ENCODE peak calls at places on chromosome X, in nine cellular contexts. One of them, this sample, is unnamed.

GRCh38 chrX:56343231-56343630 is 111.1 kb downstream of the KLF8 start:
- DNase-seq in aorta: no peak
- DNase-seq in A549: no peak
- DNase-seq in right cardiac atrium: no peak
- DNase-seq in WERI-Rb-1: no peak
- DNase-seq in neural progenitor cell: peak; percentile 5
- DNase-seq in body of pancreas: no peak
- DNase-seq in CD4-positive, alpha-beta T cell: no peak
- DNase-seq in psoas muscle: no peak
- DNase-seq in this sample: no peak

GRCh38 chrX:40012039-40012799 is 85.5 kb downstream of the BCOR start:
- DNase-seq in A549: no peak
- DNase-seq in CD4-positive, alpha-beta T cell: no peak
- DNase-seq in neural progenitor cell: peak; percentile 57
- DNase-seq in right cardiac atrium: peak; percentile 79
- DNase-seq in WERI-Rb-1: peak; percentile 40
- DNase-seq in psoas muscle: peak; percentile 69
- DNase-seq in body of pancreas: peak; percentile 18
- DNase-seq in aorta: peak; percentile 53
- DNase-seq in this sample: no peak

GRCh38 chrX:148567229-148567628 is 66.8 kb downstream of the AFF2 start:
- DNase-seq in right cardiac atrium: no peak
- DNase-seq in body of pancreas: no peak
- DNase-seq in psoas muscle: no peak
- DNase-seq in WERI-Rb-1: no peak
- DNase-seq in neural progenitor cell: no peak
- DNase-seq in A549: no peak
- DNase-seq in CD4-positive, alpha-beta T cell: no peak
- DNase-seq in aorta: no peak
- DNase-seq in this sample: no peak

GRCh38 chrX:97189668-97190067 is 306.0 kb downstream of the RPA4 start:
- DNase-seq in psoas muscle: no peak
- DNase-seq in WERI-Rb-1: no peak
- DNase-seq in CD4-positive, alpha-beta T cell: no peak
- DNase-seq in A549: no peak
- DNase-seq in aorta: no peak
- DNase-seq in body of pancreas: no peak
- DNase-seq in right cardiac atrium: no peak
- DNase-seq in neural progenitor cell: no peak
- DNase-seq in this sample: no peak

GRCh38 chrX:156008915-156009314 is 11.4 kb downstream of the IL9R start:
- DNase-seq in WERI-Rb-1: no peak
- DNase-seq in aorta: no peak
- DNase-seq in A549: no peak
- DNase-seq in neural progenitor cell: no peak
- DNase-seq in CD4-positive, alpha-beta T cell: no peak
- DNase-seq in psoas muscle: no peak
- DNase-seq in body of pancreas: no peak
- DNase-seq in right cardiac atrium: no peak
- DNase-seq in this sample: no peak

GRCh38 chrX:154457491-154458115 is 478 bp upstream of the PLXNA3 start:
- DNase-seq in A549: no peak
- DNase-seq in WERI-Rb-1: peak; percentile 67
- DNase-seq in psoas muscle: no peak
- DNase-seq in right cardiac atrium: no peak
- DNase-seq in neural progenitor cell: peak; percentile 71
- DNase-seq in CD4-positive, alpha-beta T cell: peak; percentile 63
- DNase-seq in body of pancreas: peak; percentile 49
- DNase-seq in aorta: no peak
- DNase-seq in this sample: peak; percentile 2

GRCh38 chrX:10158279-10158939 is 1.6 kb downstream of the CLCN4 start:
- DNase-seq in aorta: peak; percentile 61
- DNase-seq in CD4-positive, alpha-beta T cell: no peak
- DNase-seq in body of pancreas: no peak
- DNase-seq in A549: peak; percentile 25
- DNase-seq in psoas muscle: peak; percentile 75
- DNase-seq in neural progenitor cell: peak; percentile 55
- DNase-seq in WERI-Rb-1: peak; percentile 59
- DNase-seq in right cardiac atrium: peak; percentile 78
- DNase-seq in this sample: no peak

GRCh38 chrX:32087663-32088062 is 1015.8 kb upstream of the FTHL17 start:
- DNase-seq in aorta: no peak
- DNase-seq in CD4-positive, alpha-beta T cell: no peak
- DNase-seq in right cardiac atrium: no peak
- DNase-seq in psoas muscle: no peak
- DNase-seq in body of pancreas: no peak
- DNase-seq in WERI-Rb-1: no peak
- DNase-seq in A549: no peak
- DNase-seq in neural progenitor cell: no peak
- DNase-seq in this sample: no peak

GRCh38 chrX:331145-331771 is 12.7 kb upstream of the GTPBP6 start:
- DNase-seq in A549: no peak
- DNase-seq in neural progenitor cell: peak; percentile 47
- DNase-seq in aorta: peak; percentile 48
- DNase-seq in CD4-positive, alpha-beta T cell: no peak
- DNase-seq in psoas muscle: peak; percentile 69
- DNase-seq in right cardiac atrium: peak; percentile 69
- DNase-seq in WERI-Rb-1: no peak
- DNase-seq in body of pancreas: no peak
- DNase-seq in this sample: no peak

GRCh38 chrX:109374276-109374960 is 107.5 kb downstream of the GUCY2F start:
- DNase-seq in neural progenitor cell: no peak
- DNase-seq in CD4-positive, alpha-beta T cell: no peak
- DNase-seq in body of pancreas: no peak
- DNase-seq in right cardiac atrium: no peak
- DNase-seq in aorta: no peak
- DNase-seq in WERI-Rb-1: no peak
- DNase-seq in psoas muscle: no peak
- DNase-seq in A549: no peak
- DNase-seq in this sample: peak; percentile 36

GRCh38 chrX:349196-349595 is 30.6 kb upstream of the GTPBP6 start:
- DNase-seq in aorta: peak; percentile 39
- DNase-seq in right cardiac atrium: peak; percentile 69
- DNase-seq in body of pancreas: no peak
- DNase-seq in WERI-Rb-1: no peak
- DNase-seq in CD4-positive, alpha-beta T cell: no peak
- DNase-seq in neural progenitor cell: no peak
- DNase-seq in psoas muscle: peak; percentile 52
- DNase-seq in A549: no peak
- DNase-seq in this sample: no peak

GRCh38 chrX:10085223-10085622 is 71.6 kb upstream of the CLCN4 start:
- DNase-seq in WERI-Rb-1: no peak
- DNase-seq in CD4-positive, alpha-beta T cell: no peak
- DNase-seq in body of pancreas: no peak
- DNase-seq in right cardiac atrium: no peak
- DNase-seq in psoas muscle: no peak
- DNase-seq in A549: no peak
- DNase-seq in neural progenitor cell: no peak
- DNase-seq in aorta: no peak
- DNase-seq in this sample: no peak

GRCh38 chrX:12412561-12412960 is 274.3 kb downstream of the FRMPD4 start:
- DNase-seq in neural progenitor cell: no peak
- DNase-seq in right cardiac atrium: no peak
- DNase-seq in psoas muscle: no peak
- DNase-seq in WERI-Rb-1: no peak
- DNase-seq in A549: no peak
- DNase-seq in aorta: no peak
- DNase-seq in CD4-positive, alpha-beta T cell: no peak
- DNase-seq in body of pancreas: no peak
- DNase-seq in this sample: no peak

GRCh38 chrX:99172958-99173357 is 1237.1 kb downstream of the PCDH19 start:
- DNase-seq in neural progenitor cell: peak; percentile 16
- DNase-seq in psoas muscle: no peak
- DNase-seq in A549: no peak
- DNase-seq in aorta: no peak
- DNase-seq in right cardiac atrium: no peak
- DNase-seq in body of pancreas: no peak
- DNase-seq in WERI-Rb-1: no peak
- DNase-seq in CD4-positive, alpha-beta T cell: no peak
- DNase-seq in this sample: no peak

GRCh38 chrX:132266583-132267355 is 47.5 kb upstream of the RAP2C start:
- DNase-seq in right cardiac atrium: no peak
- DNase-seq in psoas muscle: no peak
- DNase-seq in A549: no peak
- DNase-seq in WERI-Rb-1: no peak
- DNase-seq in body of pancreas: no peak
- DNase-seq in aorta: no peak
- DNase-seq in CD4-positive, alpha-beta T cell: no peak
- DNase-seq in neural progenitor cell: no peak
- DNase-seq in this sample: no peak

GRCh38 chrX:40377684-40378083 is 203.1 kb upstream of the ATP6AP2 start:
- DNase-seq in neural progenitor cell: no peak
- DNase-seq in CD4-positive, alpha-beta T cell: no peak
- DNase-seq in WERI-Rb-1: no peak
- DNase-seq in right cardiac atrium: no peak
- DNase-seq in A549: no peak
- DNase-seq in body of pancreas: no peak
- DNase-seq in aorta: no peak
- DNase-seq in psoas muscle: no peak
- DNase-seq in this sample: no peak

GRCh38 chrX:120751683-120752082 is 121.8 kb upstream of the C1GALT1C1 start:
- DNase-seq in right cardiac atrium: no peak
- DNase-seq in neural progenitor cell: no peak
- DNase-seq in body of pancreas: no peak
- DNase-seq in CD4-positive, alpha-beta T cell: no peak
- DNase-seq in WERI-Rb-1: no peak
- DNase-seq in psoas muscle: no peak
- DNase-seq in A549: no peak
- DNase-seq in aorta: no peak
- DNase-seq in this sample: no peak

GRCh38 chrX:63934791-63935190 is 149.8 kb upstream of the ARHGEF9 start:
- DNase-seq in aorta: no peak
- DNase-seq in CD4-positive, alpha-beta T cell: no peak
- DNase-seq in right cardiac atrium: no peak
- DNase-seq in body of pancreas: peak; percentile 18
- DNase-seq in psoas muscle: no peak
- DNase-seq in neural progenitor cell: peak; percentile 2
- DNase-seq in WERI-Rb-1: no peak
- DNase-seq in A549: no peak
- DNase-seq in this sample: no peak

GRCh38 chrX:33207056-33207455 is 4.3 kb downstream of the DMD start:
- DNase-seq in CD4-positive, alpha-beta T cell: no peak
- DNase-seq in neural progenitor cell: no peak
- DNase-seq in A549: no peak
- DNase-seq in right cardiac atrium: no peak
- DNase-seq in WERI-Rb-1: no peak
- DNase-seq in body of pancreas: no peak
- DNase-seq in psoas muscle: no peak
- DNase-seq in aorta: no peak
- DNase-seq in this sample: no peak

GRCh38 chrX:47221756-47222155 is 3.3 kb downstream of the CDK16 start:
- DNase-seq in WERI-Rb-1: no peak
- DNase-seq in neural progenitor cell: no peak
- DNase-seq in aorta: no peak
- DNase-seq in psoas muscle: no peak
- DNase-seq in right cardiac atrium: no peak
- DNase-seq in body of pancreas: no peak
- DNase-seq in CD4-positive, alpha-beta T cell: no peak
- DNase-seq in A549: no peak
- DNase-seq in this sample: no peak

GRCh38 chrX:51024106-51024696 is 113.7 kb downstream of the BMP15 start:
- DNase-seq in A549: no peak
- DNase-seq in body of pancreas: no peak
- DNase-seq in CD4-positive, alpha-beta T cell: no peak
- DNase-seq in right cardiac atrium: no peak
- DNase-seq in psoas muscle: no peak
- DNase-seq in aorta: no peak
- DNase-seq in neural progenitor cell: no peak
- DNase-seq in WERI-Rb-1: no peak
- DNase-seq in this sample: no peak

GRCh38 chrX:27597506-27597905 is 7.4 kb downstream of the DCAF8L2 start:
- DNase-seq in aorta: no peak
- DNase-seq in WERI-Rb-1: no peak
- DNase-seq in psoas muscle: no peak
- DNase-seq in A549: no peak
- DNase-seq in neural progenitor cell: no peak
- DNase-seq in body of pancreas: no peak
- DNase-seq in CD4-positive, alpha-beta T cell: no peak
- DNase-seq in right cardiac atrium: no peak
- DNase-seq in this sample: no peak

GRCh38 chrX:54928876-54929275 is 8.3 kb downstream of the TRO start:
- DNase-seq in aorta: no peak
- DNase-seq in neural progenitor cell: no peak
- DNase-seq in A549: no peak
- DNase-seq in WERI-Rb-1: no peak
- DNase-seq in CD4-positive, alpha-beta T cell: no peak
- DNase-seq in body of pancreas: no peak
- DNase-seq in right cardiac atrium: no peak
- DNase-seq in psoas muscle: no peak
- DNase-seq in this sample: no peak
- H3K27ac ChIP-seq in aorta: no peak overlapping the region
- H3K27ac ChIP-seq in neural progenitor cell: no peak overlapping the region
- H3K27ac ChIP-seq in A549: no peak overlapping the region
- H3K27ac ChIP-seq in WERI-Rb-1: no peak overlapping the region
- H3K27ac ChIP-seq in CD4-positive, alpha-beta T cell: no peak overlapping the region
- H3K27ac ChIP-seq in body of pancreas: no peak overlapping the region
- H3K27ac ChIP-seq in right cardiac atrium: no peak overlapping the region
- H3K27ac ChIP-seq in psoas muscle: no peak overlapping the region
- H3K27ac ChIP-seq in this sample: no peak overlapping the region

GRCh38 chrX:70039758-70040157 is 10.0 kb downstream of the AWAT2 start:
- DNase-seq in right cardiac atrium: no peak
- DNase-seq in WERI-Rb-1: no peak
- DNase-seq in aorta: no peak
- DNase-seq in psoas muscle: no peak
- DNase-seq in body of pancreas: no peak
- DNase-seq in neural progenitor cell: no peak
- DNase-seq in CD4-positive, alpha-beta T cell: no peak
- DNase-seq in A549: no peak
- DNase-seq in this sample: no peak
- H3K27ac ChIP-seq in right cardiac atrium: no peak overlapping the region
- H3K27ac ChIP-seq in WERI-Rb-1: no peak overlapping the region
- H3K27ac ChIP-seq in aorta: no peak overlapping the region
- H3K27ac ChIP-seq in psoas muscle: no peak overlapping the region
- H3K27ac ChIP-seq in body of pancreas: no peak overlapping the region
- H3K27ac ChIP-seq in neural progenitor cell: no peak overlapping the region
- H3K27ac ChIP-seq in CD4-positive, alpha-beta T cell: no peak overlapping the region
- H3K27ac ChIP-seq in A549: no peak overlapping the region
- H3K27ac ChIP-seq in this sample: peak overlapping the region; percentile 33

DNA sequence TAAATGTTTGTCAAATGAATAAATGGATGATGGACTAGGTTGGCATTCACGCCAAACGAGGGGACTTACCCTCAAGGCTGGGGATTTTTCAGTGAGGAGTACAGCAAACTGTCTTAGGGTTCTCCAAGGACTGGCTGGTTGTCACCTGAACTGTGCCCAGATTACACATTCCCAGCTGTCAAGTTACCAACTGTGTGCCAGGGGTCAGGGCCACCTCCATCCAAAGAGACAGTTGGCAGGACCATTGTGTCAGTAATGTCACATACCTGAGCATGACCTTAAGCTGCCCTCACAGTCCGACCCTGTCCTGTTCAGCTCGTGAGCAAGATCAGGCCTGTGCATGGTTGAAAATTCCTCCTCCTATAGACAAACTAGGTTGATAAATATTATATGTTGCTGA is 116.7 kb downstream of the MID1IP1 start:
- DNase-seq in CD4-positive, alpha-beta T cell: no peak
- DNase-seq in psoas muscle: no peak
- DNase-seq in WERI-Rb-1: no peak
- DNase-seq in body of pancreas: no peak
- DNase-seq in neural progenitor cell: no peak
- DNase-seq in A549: no peak
- DNase-seq in right cardiac atrium: no peak
- DNase-seq in aorta: no peak
- DNase-seq in this sample: no peak
- H3K27ac ChIP-seq in CD4-positive, alpha-beta T cell: no peak overlapping the region
- H3K27ac ChIP-seq in psoas muscle: peak overlapping the region; percentile 63
- H3K27ac ChIP-seq in WERI-Rb-1: no peak overlapping the region
- H3K27ac ChIP-seq in body of pancreas: no peak overlapping the region
- H3K27ac ChIP-seq in neural progenitor cell: no peak overlapping the region
- H3K27ac ChIP-seq in A549: no peak overlapping the region
- H3K27ac ChIP-seq in right cardiac atrium: no peak overlapping the region
- H3K27ac ChIP-seq in aorta: no peak overlapping the region
- H3K27ac ChIP-seq in this sample: no peak overlapping the region

GRCh38 chrX:105725228-105725627 is 97.1 kb upstream of the NRK start:
- DNase-seq in A549: no peak
- DNase-seq in neural progenitor cell: no peak
- DNase-seq in right cardiac atrium: no peak
- DNase-seq in psoas muscle: no peak
- DNase-seq in CD4-positive, alpha-beta T cell: no peak
- DNase-seq in aorta: no peak
- DNase-seq in WERI-Rb-1: no peak
- DNase-seq in body of pancreas: no peak
- DNase-seq in this sample: no peak
- H3K27ac ChIP-seq in A549: no peak overlapping the region
- H3K27ac ChIP-seq in neural progenitor cell: no peak overlapping the region
- H3K27ac ChIP-seq in right cardiac atrium: no peak overlapping the region
- H3K27ac ChIP-seq in psoas muscle: no peak overlapping the region
- H3K27ac ChIP-seq in CD4-positive, alpha-beta T cell: no peak overlapping the region
- H3K27ac ChIP-seq in aorta: no peak overlapping the region
- H3K27ac ChIP-seq in WERI-Rb-1: no peak overlapping the region
- H3K27ac ChIP-seq in body of pancreas: no peak overlapping the region
- H3K27ac ChIP-seq in this sample: no peak overlapping the region